ENCODE peak calls at places on chromosome 2, in five cellular contexts. Q, P, B, O and H are unnamed samples.

GRCh38 chr2:220078439-220078838 is 451.0 kb downstream of the SLC4A3 start:
- DNase-seq in B (no peak), O (no peak), P (no peak), Q (no peak), H (no peak)

GRCh38 chr2:206212673-206213513 is 53.2 kb downstream of the EEF1B2 start:
- DNase-seq in Q (no peak), O (no peak), P (no peak), B (no peak), H (no peak)

GRCh38 chr2:216862628-216863027 is 2.8 kb upstream of the TNP1 start:
- DNase-seq in O (no peak), B (no peak), P (no peak), Q (no peak), H (no peak)

GRCh38 chr2:1091895-1092585 is 141.4 kb downstream of the SNTG2 start:
- DNase-seq in B (no peak), P (no peak), Q (no peak), O (no peak), H (no peak)

GRCh38 chr2:210577263-210578071 is 21.1 kb downstream of the CPS1 start:
- DNase-seq in B (no peak), P (no peak), O (no peak), Q (no peak), H (peak)

GRCh38 chr2:240857039-240858008 is 11.3 kb upstream of the AGXT start:
- DNase-seq in Q (no peak), O (no peak), B (no peak), P (no peak), H (no peak)

GRCh38 chr2:240794178-240794721 is 25.8 kb downstream of the KIF1A start:
- DNase-seq in B (no peak), O (peak), P (no peak), Q (no peak), H (no peak)

GRCh38 chr2:33011941-33012340 is 65.2 kb downstream of the LTBP1 start:
- DNase-seq in O (no peak), P (no peak), B (no peak), Q (no peak), H (no peak)

GRCh38 chr2:43980902-43981301 is 14.9 kb downstream of the LRPPRC start:
- DNase-seq in B (no peak), O (no peak), Q (no peak), P (no peak), H (no peak)

GRCh38 chr2:120760446-120761135 is 24.9 kb downstream of the GLI2 start:
- DNase-seq in Q (no peak), O (peak), P (no peak), B (no peak), H (no peak)